ENCODE peak calls at places on chromosomes 4 and X, in nine cellular contexts. P is testis, C is HepG2, U is cardiac muscle cell, Q is K562, A is left ventricle myocardium inferior, D is colonic mucosa, I is psoas muscle, L is HL-60. G is an unnamed sample.

GRCh38 chr4:65865489-65865888 is 195.2 kb upstream of the EPHA5 start:
- DNase-seq in P (peak), C (peak), U (peak), Q (peak), A (no peak), D (no peak), I (no peak), L (no peak), G (no peak)

GRCh38 chrX:8607326-8607725 is 124.6 kb downstream of the ANOS1 start:
- DNase-seq in P (no peak), C (no peak), U (no peak), Q (no peak), A (no peak), D (no peak), I (no peak), L (no peak), G (no peak)

GRCh38 chr4:76984127-76984526 is 34.6 kb downstream of the SEPTIN11 start:
- DNase-seq in P (no peak), C (peak), U (no peak), Q (peak), A (no peak), D (no peak), I (no peak), L (no peak), G (no peak)

GRCh38 chr4:113761682-113762060 is at the start of gene CAMK2D:
- DNase-seq in P (peak), C (peak), U (peak), Q (peak), A (peak), D (peak), I (peak), L (no peak), G (peak)

GRCh38 chr4:74793757-74794340 is 474 bp downstream of the BTC start:
- DNase-seq in P (peak), C (peak), U (peak), Q (no peak), A (no peak), D (peak), I (peak), L (no peak), G (peak)

GRCh38 chrX:18855919-18856644 is 127.8 kb downstream of the PHKA2 start:
- DNase-seq in P (no peak), C (no peak), U (no peak), Q (no peak), A (no peak), D (no peak), I (no peak), L (no peak), G (no peak)

GRCh38 chr4:1211951-1212545 is 36.9 kb downstream of the CTBP1 start:
- DNase-seq in P (no peak), C (no peak), U (no peak), Q (no peak), A (peak), D (no peak), I (peak), L (no peak), G (peak)

GRCh38 chrX:153598541-153599191 is at the start of gene CCNQ:
- DNase-seq in P (no peak), C (no peak), U (peak), Q (peak), A (no peak), D (no peak), I (no peak), L (no peak), G (no peak)

GRCh38 chr4:176680668-176681067 is 112.1 kb downstream of the VEGFC start:
- DNase-seq in P (no peak), C (no peak), U (peak), Q (no peak), A (no peak), D (no peak), I (no peak), L (no peak), G (no peak)

GRCh38 chrX:154695913-154696312 is 42.5 kb upstream of the CTAG2 start:
- DNase-seq in P (no peak), C (no peak), U (no peak), Q (no peak), A (no peak), D (no peak), I (no peak), L (no peak), G (no peak)

GRCh38 chr4:167032876-167033275 is 201.4 kb downstream of the SPOCK3 start:
- DNase-seq in P (no peak), C (no peak), U (no peak), Q (no peak), A (no peak), D (no peak), I (no peak), L (no peak), G (no peak)

GRCh38 chr4:42360158-42360557 is 37.1 kb upstream of the SHISA3 start:
- DNase-seq in P (no peak), C (no peak), U (no peak), Q (no peak), A (no peak), D (no peak), I (no peak), L (no peak), G (no peak)

GRCh38 chrX:2559124-2559523 is 58.3 kb upstream of the DHRSX start:
- DNase-seq in P (no peak), C (no peak), U (no peak), Q (no peak), A (no peak), D (no peak), I (no peak), L (no peak), G (no peak)

DNA sequence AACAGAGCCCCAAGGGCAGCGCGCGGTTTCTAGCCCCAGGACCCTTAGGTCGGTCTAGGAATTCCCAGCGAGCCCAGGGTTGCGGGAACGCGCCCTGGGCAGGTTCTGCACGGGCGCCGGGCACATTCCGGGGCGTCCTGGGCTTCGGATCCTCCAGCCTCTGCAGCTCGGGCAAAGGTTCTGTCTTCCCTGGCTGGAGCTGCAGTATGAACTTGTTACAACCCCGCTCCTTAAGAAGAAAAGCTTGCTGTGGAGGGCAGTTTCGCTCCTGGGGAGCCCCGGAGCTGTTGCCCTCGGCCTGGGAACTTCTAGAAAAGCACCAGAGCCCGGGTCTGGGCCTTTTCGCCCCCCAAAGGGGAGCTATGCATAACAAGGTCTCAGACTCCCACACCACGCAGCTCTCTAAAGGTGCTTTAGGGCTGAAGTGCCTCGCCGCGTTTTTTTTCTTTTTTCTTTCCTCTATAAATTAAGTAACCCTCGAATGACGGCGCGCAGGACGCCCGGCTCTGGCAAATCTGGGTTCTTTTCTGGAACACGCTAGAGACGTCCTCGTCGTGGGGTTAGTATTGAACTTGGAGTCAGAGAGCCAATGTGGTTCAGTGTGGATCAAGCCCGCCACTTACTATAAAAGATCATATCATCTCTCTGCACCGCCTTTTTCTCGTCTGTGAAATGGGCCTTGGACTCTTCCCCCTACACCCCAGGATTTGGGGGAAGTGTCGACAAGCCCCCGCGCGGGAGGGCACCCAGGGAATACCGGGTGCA is 5.7 kb downstream of the MSX1 start:
- DNase-seq in P (no peak), C (no peak), U (peak), Q (no peak), A (no peak), D (no peak), I (no peak), L (no peak), G (no peak)
- H3K4me3 ChIP-seq in P (peak), C (no peak), U (peak), Q (no peak), A (peak), D (no peak), I (no peak), L (no peak), G (no peak)

GRCh38 chr4:6768539-6768905 is 14.0 kb upstream of the KIAA0232 start:
- DNase-seq in P (no peak), C (no peak), U (no peak), Q (peak), A (no peak), D (peak), I (peak), L (no peak), G (no peak)

GRCh38 chr4:6767725-6768538 is 14.6 kb upstream of the KIAA0232 start:
- DNase-seq in P (peak), C (peak), U (no peak), Q (no peak), A (no peak), D (peak), I (peak), L (no peak), G (no peak)

GRCh38 chr4:6765703-6766102 is 16.8 kb upstream of the KIAA0232 start:
- DNase-seq in P (no peak), C (no peak), U (no peak), Q (no peak), A (no peak), D (no peak), I (no peak), L (no peak), G (no peak)

GRCh38 chr4:6769138-6769983 is 13.2 kb upstream of the KIAA0232 start:
- DNase-seq in P (no peak), C (no peak), U (no peak), Q (no peak), A (no peak), D (peak), I (no peak), L (no peak), G (peak)

DNA sequence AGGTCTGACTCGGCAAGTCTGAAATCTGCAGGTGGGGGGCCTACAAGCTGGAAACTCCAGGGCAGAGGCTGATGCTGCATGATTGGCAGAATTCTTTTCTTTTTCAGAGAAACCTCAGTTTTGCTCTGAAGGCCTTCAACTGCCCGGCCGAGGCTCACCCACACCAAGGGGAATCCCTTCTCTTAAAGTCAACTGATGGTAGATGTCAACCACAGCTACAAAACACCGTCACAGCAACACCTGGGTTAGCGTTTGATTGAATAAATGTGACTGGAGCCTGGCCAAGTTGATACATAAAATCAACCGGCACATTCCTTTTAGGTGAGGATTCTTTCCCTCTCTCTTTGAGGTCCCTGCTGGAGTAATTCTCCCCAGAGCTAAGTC is 15.2 kb upstream of the KIAA0232 start:
- DNase-seq in P (no peak), C (no peak), U (no peak), Q (no peak), A (no peak), D (peak), I (no peak), L (no peak), G (no peak)
- H3K27ac ChIP-seq in P (no peak), C (no peak), U (no peak), Q (no peak), A (no peak), D (peak), I (peak), L (no peak), G (peak)

GRCh38 chrX:41441934-41442823 is 5.0 kb upstream of the NYX start:
- DNase-seq in P (peak), C (peak), U (peak), Q (peak), A (peak), D (peak), I (peak), L (peak), G (peak)
- TF ChIP-seq CTCF in P (peak), C (peak), U (peak), Q (peak), A (peak), D (peak), I (peak), L (no peak), G (peak)

DNA sequence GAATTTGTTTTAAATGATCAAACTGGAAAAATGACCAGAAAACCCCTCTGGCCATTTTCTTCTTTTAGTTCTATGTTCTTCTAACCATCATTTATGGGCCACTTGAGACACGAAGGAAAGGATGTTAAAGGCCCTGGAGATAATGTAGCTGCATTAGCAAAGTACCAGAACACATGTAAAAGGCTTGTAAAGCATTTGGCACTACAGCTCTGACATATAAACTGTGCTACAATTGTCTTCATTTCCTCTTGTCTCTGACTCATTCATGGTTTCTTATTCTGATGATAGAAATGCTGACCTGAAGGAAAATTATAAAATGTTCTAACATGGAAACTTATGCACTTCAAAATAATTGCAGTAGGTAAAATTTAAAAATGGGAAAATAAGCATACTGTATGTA is 388.7 kb downstream of the FAT4 start:
- DNase-seq in P (no peak), C (no peak), U (no peak), Q (no peak), A (no peak), D (no peak), I (no peak), L (no peak), G (no peak)
- H3K4me3 ChIP-seq in P (no peak), C (no peak), U (no peak), Q (no peak), A (no peak), D (no peak), I (no peak), L (no peak), G (no peak)

GRCh38 chr4:60657041-60657440 is 543.1 kb upstream of the ADGRL3 start:
- DNase-seq in P (no peak), C (no peak), U (no peak), Q (no peak), A (no peak), D (no peak), I (no peak), L (no peak), G (no peak)
- H3K27ac ChIP-seq in P (no peak), C (no peak), U (no peak), Q (no peak), A (no peak), D (no peak), I (no peak), L (no peak), G (no peak)

DNA sequence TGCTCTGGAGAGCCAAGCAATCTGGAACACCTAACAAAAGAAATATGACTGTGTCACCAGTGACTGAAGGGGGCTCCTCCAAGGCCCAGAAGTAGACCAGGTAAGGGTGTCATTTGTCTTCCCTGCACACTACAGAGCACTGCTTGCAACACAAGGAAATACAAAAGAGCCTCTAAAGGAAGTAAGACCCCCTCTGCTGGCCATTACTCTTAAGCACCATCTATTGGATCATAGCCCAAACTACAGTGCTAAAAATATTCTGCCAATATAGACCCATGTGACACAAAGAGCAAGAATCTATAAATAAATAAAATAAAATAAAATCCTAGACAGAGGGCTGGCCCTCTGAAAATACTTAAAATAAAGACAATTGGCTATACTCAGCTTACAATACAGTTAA is 528.7 kb downstream of the TMA16 start:
- DNase-seq in P (no peak), C (no peak), U (no peak), Q (no peak), A (no peak), D (no peak), I (no peak), L (no peak), G (no peak)
- TF ChIP-seq CTCF in P (no peak), C (no peak), U (no peak), Q (no peak), A (no peak), D (no peak), I (no peak), L (no peak), G (no peak)

G was measured in pancreas.